ENCODE peak calls at places on chromosomes 12 and 14, in seven cellular contexts. One of them, this sample, is unnamed.
A peak's percentile ranks its signal among the peaks of the same experiment; 100 is the strongest.

GRCh38 chr12:47736877-47737676 is 11.8 kb upstream of the ENDOU start:
- DNase-seq in HCT116: no peak
- DNase-seq in heart right ventricle: peak; percentile 91
- DNase-seq in naive thymus-derived CD4-positive, alpha-beta T cell: no peak
- DNase-seq in osteoblast: peak; percentile 97
- DNase-seq in CD8-positive, alpha-beta memory T cell: no peak
- DNase-seq in fibroblast of mammary gland: peak; percentile 89
- DNase-seq in this sample: no peak

GRCh38 chr14:104864267-104865068 is 600 bp upstream of the CEP170B start:
- DNase-seq in heart right ventricle: peak; percentile 23
- DNase-seq in osteoblast: peak; percentile 88
- DNase-seq in HCT116: peak; percentile 33
- DNase-seq in fibroblast of mammary gland: no peak
- DNase-seq in CD8-positive, alpha-beta memory T cell: no peak
- DNase-seq in naive thymus-derived CD4-positive, alpha-beta T cell: no peak
- DNase-seq in this sample: no peak

GRCh38 chr14:49858383-49858782 is 5.8 kb upstream of the NEMF start:
- DNase-seq in HCT116: no peak
- DNase-seq in naive thymus-derived CD4-positive, alpha-beta T cell: no peak
- DNase-seq in CD8-positive, alpha-beta memory T cell: no peak
- DNase-seq in fibroblast of mammary gland: no peak
- DNase-seq in heart right ventricle: no peak
- DNase-seq in osteoblast: no peak
- DNase-seq in this sample: no peak

GRCh38 chr12:75488553-75488952 is 8.0 kb downstream of the GLIPR1 start:
- DNase-seq in osteoblast: peak; percentile 57
- DNase-seq in fibroblast of mammary gland: peak; percentile 69
- DNase-seq in heart right ventricle: no peak
- DNase-seq in naive thymus-derived CD4-positive, alpha-beta T cell: no peak
- DNase-seq in HCT116: no peak
- DNase-seq in CD8-positive, alpha-beta memory T cell: peak; percentile 46
- DNase-seq in this sample: no peak

GRCh38 chr12:96590970-96591369 is 101.6 kb downstream of the CFAP54 start:
- DNase-seq in HCT116: no peak
- DNase-seq in osteoblast: peak; percentile 3
- DNase-seq in naive thymus-derived CD4-positive, alpha-beta T cell: no peak
- DNase-seq in fibroblast of mammary gland: no peak
- DNase-seq in CD8-positive, alpha-beta memory T cell: no peak
- DNase-seq in heart right ventricle: no peak
- DNase-seq in this sample: no peak

GRCh38 chr12:37548266-37548805 is 768.2 kb upstream of the ALG10B start:
- DNase-seq in heart right ventricle: no peak
- DNase-seq in CD8-positive, alpha-beta memory T cell: no peak
- DNase-seq in naive thymus-derived CD4-positive, alpha-beta T cell: no peak
- DNase-seq in HCT116: no peak
- DNase-seq in osteoblast: no peak
- DNase-seq in fibroblast of mammary gland: no peak
- DNase-seq in this sample: no peak

GRCh38 chr14:55015006-55015405 is 11.9 kb downstream of the WDHD1 start:
- DNase-seq in heart right ventricle: no peak
- DNase-seq in osteoblast: no peak
- DNase-seq in fibroblast of mammary gland: no peak
- DNase-seq in CD8-positive, alpha-beta memory T cell: no peak
- DNase-seq in HCT116: no peak
- DNase-seq in naive thymus-derived CD4-positive, alpha-beta T cell: no peak
- DNase-seq in this sample: no peak

GRCh38 chr14:30138517-30138916 is 210.9 kb upstream of the PRKD1 start:
- DNase-seq in CD8-positive, alpha-beta memory T cell: no peak
- DNase-seq in HCT116: no peak
- DNase-seq in fibroblast of mammary gland: peak; percentile 60
- DNase-seq in osteoblast: no peak
- DNase-seq in heart right ventricle: no peak
- DNase-seq in naive thymus-derived CD4-positive, alpha-beta T cell: no peak
- DNase-seq in this sample: no peak

GRCh38 chr14:104973215-104974145 is 4.7 kb downstream of the AHNAK2 start:
- DNase-seq in naive thymus-derived CD4-positive, alpha-beta T cell: peak; percentile 7
- DNase-seq in HCT116: peak; percentile 98
- DNase-seq in heart right ventricle: peak; percentile 73
- DNase-seq in osteoblast: peak; percentile 100
- DNase-seq in CD8-positive, alpha-beta memory T cell: peak; percentile 44
- DNase-seq in fibroblast of mammary gland: peak; percentile 95
- DNase-seq in this sample: no peak

GRCh38 chr14:99687284-99688209 is 3.4 kb downstream of the CYP46A1 start:
- DNase-seq in naive thymus-derived CD4-positive, alpha-beta T cell: no peak
- DNase-seq in heart right ventricle: no peak
- DNase-seq in osteoblast: peak; percentile 83
- DNase-seq in CD8-positive, alpha-beta memory T cell: no peak
- DNase-seq in HCT116: peak; percentile 15
- DNase-seq in fibroblast of mammary gland: no peak
- DNase-seq in this sample: no peak

DNA sequence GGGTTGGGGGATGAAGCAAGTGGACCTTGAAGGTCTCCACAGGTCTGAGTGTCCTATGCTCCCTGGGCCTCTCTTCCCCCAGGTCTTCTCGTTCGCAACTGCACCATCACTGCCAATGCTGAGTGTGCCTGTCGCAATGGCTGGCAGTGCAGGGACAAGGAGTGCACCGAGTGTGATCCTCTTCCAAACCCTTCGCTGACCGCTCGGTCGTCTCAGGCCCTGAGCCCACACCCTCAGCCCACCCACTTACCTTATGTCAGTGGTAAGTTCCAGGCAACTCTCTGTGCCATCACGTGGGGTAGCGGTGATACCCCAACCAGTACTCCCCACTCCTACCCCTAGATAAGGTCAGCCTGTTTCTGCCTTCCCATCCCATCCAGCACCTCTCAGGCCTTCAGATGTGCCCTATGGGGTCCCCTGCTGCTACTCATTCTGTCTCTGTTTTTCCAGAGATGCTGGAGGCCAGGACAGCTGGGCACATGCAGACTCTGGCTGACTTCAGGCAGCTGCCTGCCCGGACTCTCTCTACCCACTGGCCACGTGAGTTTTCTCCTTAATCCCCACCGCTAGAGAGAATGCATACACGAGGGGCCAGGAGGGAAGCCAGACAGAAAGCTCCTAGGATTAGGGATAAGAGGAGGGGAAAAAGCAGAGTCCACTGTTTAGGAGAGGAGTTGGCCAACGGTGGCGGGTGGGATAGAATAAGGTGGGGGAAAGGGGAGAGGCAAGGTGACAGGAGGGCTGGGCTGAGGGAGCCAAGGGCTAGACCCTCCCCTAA is 1.6 kb upstream of the TAPBPL start:
- DNase-seq in osteoblast: no peak
- DNase-seq in fibroblast of mammary gland: no peak
- DNase-seq in HCT116: no peak
- DNase-seq in CD8-positive, alpha-beta memory T cell: no peak
- DNase-seq in naive thymus-derived CD4-positive, alpha-beta T cell: no peak
- DNase-seq in heart right ventricle: no peak
- DNase-seq in this sample: no peak
- H3K4me3 ChIP-seq in osteoblast: peak overlapping the region; percentile 97
- H3K4me3 ChIP-seq in fibroblast of mammary gland: peak overlapping the region; percentile 65
- H3K4me3 ChIP-seq in HCT116: no peak overlapping the region
- H3K4me3 ChIP-seq in CD8-positive, alpha-beta memory T cell: peak overlapping the region; percentile 96
- H3K4me3 ChIP-seq in naive thymus-derived CD4-positive, alpha-beta T cell: peak overlapping the region; percentile 83
- H3K4me3 ChIP-seq in heart right ventricle: peak overlapping the region; percentile 66
- H3K4me3 ChIP-seq in this sample: peak overlapping the region; percentile 93

GRCh38 chr14:50961606-50962259 is 17.4 kb upstream of the PYGL start:
- DNase-seq in HCT116: no peak
- DNase-seq in CD8-positive, alpha-beta memory T cell: no peak
- DNase-seq in fibroblast of mammary gland: peak; percentile 95
- DNase-seq in osteoblast: peak; percentile 87
- DNase-seq in naive thymus-derived CD4-positive, alpha-beta T cell: no peak
- DNase-seq in heart right ventricle: no peak
- DNase-seq in this sample: no peak
- H3K4me3 ChIP-seq in HCT116: no peak overlapping the region
- H3K4me3 ChIP-seq in CD8-positive, alpha-beta memory T cell: no peak overlapping the region
- H3K4me3 ChIP-seq in fibroblast of mammary gland: peak overlapping the region; percentile 5
- H3K4me3 ChIP-seq in osteoblast: peak overlapping the region; percentile 23
- H3K4me3 ChIP-seq in naive thymus-derived CD4-positive, alpha-beta T cell: no peak overlapping the region
- H3K4me3 ChIP-seq in heart right ventricle: no peak overlapping the region
- H3K4me3 ChIP-seq in this sample: no peak overlapping the region

GRCh38 chr12:57146925-57147640 is at the start of gene LRP1-AS:
- DNase-seq in fibroblast of mammary gland: no peak
- DNase-seq in osteoblast: peak; percentile 74
- DNase-seq in CD8-positive, alpha-beta memory T cell: no peak
- DNase-seq in HCT116: no peak
- DNase-seq in heart right ventricle: no peak
- DNase-seq in naive thymus-derived CD4-positive, alpha-beta T cell: no peak
- DNase-seq in this sample: no peak
- H3K4me3 ChIP-seq in fibroblast of mammary gland: no peak within 1 kb of the TSS
- H3K4me3 ChIP-seq in osteoblast: peak within 1 kb of the TSS; percentile 12
- H3K4me3 ChIP-seq in CD8-positive, alpha-beta memory T cell: no peak within 1 kb of the TSS
- H3K4me3 ChIP-seq in HCT116: no peak within 1 kb of the TSS
- H3K4me3 ChIP-seq in heart right ventricle: no peak within 1 kb of the TSS
- H3K4me3 ChIP-seq in naive thymus-derived CD4-positive, alpha-beta T cell: no peak within 1 kb of the TSS
- H3K4me3 ChIP-seq in this sample: no peak within 1 kb of the TSS

GRCh38 chr12:26748741-26749431 is 84.1 kb downstream of the ITPR2 start:
- DNase-seq in CD8-positive, alpha-beta memory T cell: no peak
- DNase-seq in fibroblast of mammary gland: peak; percentile 72
- DNase-seq in naive thymus-derived CD4-positive, alpha-beta T cell: no peak
- DNase-seq in heart right ventricle: no peak
- DNase-seq in HCT116: no peak
- DNase-seq in osteoblast: no peak
- DNase-seq in this sample: no peak
- H3K4me3 ChIP-seq in CD8-positive, alpha-beta memory T cell: no peak overlapping the region
- H3K4me3 ChIP-seq in fibroblast of mammary gland: no peak overlapping the region
- H3K4me3 ChIP-seq in naive thymus-derived CD4-positive, alpha-beta T cell: no peak overlapping the region
- H3K4me3 ChIP-seq in heart right ventricle: no peak overlapping the region
- H3K4me3 ChIP-seq in HCT116: no peak overlapping the region
- H3K4me3 ChIP-seq in osteoblast: no peak overlapping the region
- H3K4me3 ChIP-seq in this sample: no peak overlapping the region

GRCh38 chr12:53496752-53497032 is 2.6 kb downstream of the MAP3K12 start:
- DNase-seq in fibroblast of mammary gland: no peak
- DNase-seq in HCT116: no peak
- DNase-seq in naive thymus-derived CD4-positive, alpha-beta T cell: no peak
- DNase-seq in osteoblast: no peak
- DNase-seq in heart right ventricle: no peak
- DNase-seq in CD8-positive, alpha-beta memory T cell: no peak
- DNase-seq in this sample: no peak
- H3K4me3 ChIP-seq in fibroblast of mammary gland: peak overlapping the region; percentile 13
- H3K4me3 ChIP-seq in HCT116: no peak overlapping the region
- H3K4me3 ChIP-seq in naive thymus-derived CD4-positive, alpha-beta T cell: no peak overlapping the region
- H3K4me3 ChIP-seq in osteoblast: no peak overlapping the region
- H3K4me3 ChIP-seq in heart right ventricle: no peak overlapping the region
- H3K4me3 ChIP-seq in CD8-positive, alpha-beta memory T cell: no peak overlapping the region
- H3K4me3 ChIP-seq in this sample: no peak overlapping the region

GRCh38 chr12:54282949-54283593 is 2.5 kb downstream of the HNRNPA1 start:
- DNase-seq in heart right ventricle: no peak
- DNase-seq in HCT116: no peak
- DNase-seq in fibroblast of mammary gland: no peak
- DNase-seq in naive thymus-derived CD4-positive, alpha-beta T cell: no peak
- DNase-seq in CD8-positive, alpha-beta memory T cell: no peak
- DNase-seq in osteoblast: peak; percentile 22
- DNase-seq in this sample: no peak
- H3K4me3 ChIP-seq in heart right ventricle: peak overlapping the region; percentile 79
- H3K4me3 ChIP-seq in HCT116: no peak overlapping the region
- H3K4me3 ChIP-seq in fibroblast of mammary gland: peak overlapping the region; percentile 99
- H3K4me3 ChIP-seq in naive thymus-derived CD4-positive, alpha-beta T cell: peak overlapping the region; percentile 97
- H3K4me3 ChIP-seq in CD8-positive, alpha-beta memory T cell: peak overlapping the region; percentile 24
- H3K4me3 ChIP-seq in osteoblast: peak overlapping the region; percentile 97
- H3K4me3 ChIP-seq in this sample: peak overlapping the region; percentile 100

GRCh38 chr12:107903377-107904061 is 129.0 kb downstream of the ASCL4 start:
- DNase-seq in naive thymus-derived CD4-positive, alpha-beta T cell: no peak
- DNase-seq in fibroblast of mammary gland: no peak
- DNase-seq in CD8-positive, alpha-beta memory T cell: no peak
- DNase-seq in HCT116: no peak
- DNase-seq in heart right ventricle: peak; percentile 61
- DNase-seq in osteoblast: no peak
- DNase-seq in this sample: no peak
- H3K4me3 ChIP-seq in naive thymus-derived CD4-positive, alpha-beta T cell: no peak overlapping the region
- H3K4me3 ChIP-seq in fibroblast of mammary gland: no peak overlapping the region
- H3K4me3 ChIP-seq in CD8-positive, alpha-beta memory T cell: no peak overlapping the region
- H3K4me3 ChIP-seq in HCT116: no peak overlapping the region
- H3K4me3 ChIP-seq in heart right ventricle: peak overlapping the region; percentile 33
- H3K4me3 ChIP-seq in osteoblast: peak overlapping the region; percentile 37
- H3K4me3 ChIP-seq in this sample: peak overlapping the region; percentile 42

GRCh38 chr12:15688838-15689237 is 100.3 kb downstream of the EPS8 start:
- DNase-seq in osteoblast: peak; percentile 32
- DNase-seq in heart right ventricle: no peak
- DNase-seq in CD8-positive, alpha-beta memory T cell: no peak
- DNase-seq in fibroblast of mammary gland: no peak
- DNase-seq in HCT116: no peak
- DNase-seq in naive thymus-derived CD4-positive, alpha-beta T cell: no peak
- DNase-seq in this sample: no peak
- H3K4me3 ChIP-seq in osteoblast: peak overlapping the region; percentile 56
- H3K4me3 ChIP-seq in heart right ventricle: peak overlapping the region; percentile 20
- H3K4me3 ChIP-seq in CD8-positive, alpha-beta memory T cell: no peak overlapping the region
- H3K4me3 ChIP-seq in fibroblast of mammary gland: no peak overlapping the region
- H3K4me3 ChIP-seq in HCT116: peak overlapping the region; percentile 52
- H3K4me3 ChIP-seq in naive thymus-derived CD4-positive, alpha-beta T cell: no peak overlapping the region
- H3K4me3 ChIP-seq in this sample: no peak overlapping the region

GRCh38 chr14:102207831-102208365 is 68.2 kb downstream of the WDR20 start:
- DNase-seq in HCT116: no peak
- DNase-seq in naive thymus-derived CD4-positive, alpha-beta T cell: no peak
- DNase-seq in CD8-positive, alpha-beta memory T cell: no peak
- DNase-seq in fibroblast of mammary gland: no peak
- DNase-seq in heart right ventricle: no peak
- DNase-seq in osteoblast: no peak
- DNase-seq in this sample: no peak
- H3K4me3 ChIP-seq in HCT116: no peak overlapping the region
- H3K4me3 ChIP-seq in naive thymus-derived CD4-positive, alpha-beta T cell: no peak overlapping the region
- H3K4me3 ChIP-seq in CD8-positive, alpha-beta memory T cell: no peak overlapping the region
- H3K4me3 ChIP-seq in fibroblast of mammary gland: no peak overlapping the region
- H3K4me3 ChIP-seq in heart right ventricle: no peak overlapping the region
- H3K4me3 ChIP-seq in osteoblast: no peak overlapping the region
- H3K4me3 ChIP-seq in this sample: no peak overlapping the region

This sample was measured in Jurkat, Clone E6-1.